ENCODE peak calls at places on chromosomes 5 and 9, in ten cellular contexts. Y is K562, M is stomach, Q is sigmoid colon, E is HepG2, L is prostate gland, I is GM12878, X is vagina, Z is breast epithelium, T is upper lobe of left lung. P is an unnamed sample.

GRCh38 chr5:169280286-169280685 is 20.7 kb downstream of the SLIT3 start:
- DNase-seq in E (no peak), Y (no peak), X (no peak), T (no peak), L (no peak), Q (no peak), Z (no peak), M (no peak), I (no peak), P (no peak)

GRCh38 chr5:74452851-74453250 is 187.7 kb downstream of the ENC1 start:
- DNase-seq in I (peak; percentile 19), Z (no peak), M (no peak), T (no peak), E (no peak), L (no peak), X (no peak), Y (no peak), Q (no peak), P (no peak)

GRCh38 chr5:337565-338130 is 16.1 kb downstream of the AHRR start:
- DNase-seq in M (no peak), Z (no peak), I (no peak), X (no peak), E (peak; percentile 45), T (no peak), L (no peak), Y (no peak), Q (no peak), P (no peak)

GRCh38 chr5:175282611-175283225 is 161.3 kb downstream of the DRD1 start:
- DNase-seq in Y (no peak), I (no peak), T (no peak), Q (no peak), E (no peak), M (no peak), Z (no peak), X (no peak), L (no peak), P (no peak)

GRCh38 chr5:81019748-81020147 is 59.6 kb downstream of the RASGRF2 start:
- DNase-seq in T (no peak), Q (no peak), L (no peak), Y (no peak), M (no peak), I (no peak), E (no peak), Z (no peak), X (no peak), P (no peak)

GRCh38 chr9:127783111-127783621 is 2.7 kb upstream of the CDK9 start:
- DNase-seq in Q (peak; percentile 77), X (no peak), L (no peak), I (peak; percentile 73), Z (no peak), T (peak; percentile 73), E (no peak), Y (no peak), M (peak; percentile 57), P (peak; percentile 90)

GRCh38 chr5:123088031-123088805 is 823 bp upstream of the PRDM6 start:
- DNase-seq in T (peak; percentile 82), Z (peak; percentile 51), Q (peak; percentile 80), M (no peak), Y (no peak), X (no peak), L (no peak), E (peak; percentile 3), I (no peak), P (peak; percentile 71)

GRCh38 chr5:145856285-145856818 is 16.5 kb downstream of the GRXCR2 start:
- DNase-seq in L (peak; percentile 19), X (no peak), Z (no peak), Y (no peak), T (peak; percentile 36), E (peak; percentile 30), M (peak; percentile 30), I (no peak), Q (peak; percentile 79), P (no peak)

GRCh38 chr5:78534148-78535009 is 114.2 kb downstream of the LHFPL2 start:
- DNase-seq in I (no peak), T (peak; percentile 67), Q (peak; percentile 74), Y (peak; percentile 30), Z (no peak), M (no peak), E (no peak), X (no peak), L (no peak), P (peak; percentile 77)

GRCh38 chr5:124948062-124948753 is 201.8 kb upstream of the ZNF608 start:
- DNase-seq in Q (no peak), Y (no peak), M (peak; percentile 32), T (no peak), X (no peak), E (no peak), L (no peak), I (no peak), Z (no peak), P (no peak)

GRCh38 chr5:178234121-178234752 is 1.6 kb upstream of the PHYKPL start:
- DNase-seq in I (no peak), Q (no peak), L (no peak), Y (no peak), Z (no peak), M (no peak), T (no peak), E (no peak), X (no peak), P (no peak)

GRCh38 chr5:6849569-6849968 is 136.3 kb downstream of the TENT4A start:
- DNase-seq in I (no peak), Q (no peak), T (no peak), E (no peak), M (no peak), L (no peak), Y (no peak), X (no peak), Z (no peak), P (no peak)

GRCh38 chr5:55051357-55051756 is 27.3 kb downstream of the GZMK start:
- DNase-seq in Z (no peak), T (no peak), Q (no peak), I (no peak), L (no peak), X (no peak), E (no peak), M (no peak), Y (no peak), P (no peak)

GRCh38 chr5:1255081-1255561 is 29.9 kb downstream of the SLC6A18 start:
- DNase-seq in L (no peak), T (peak; percentile 32), I (no peak), Y (no peak), E (no peak), Z (no peak), Q (no peak), X (no peak), M (no peak), P (no peak)

GRCh38 chr5:59385700-59386099 is 507.8 kb downstream of the PDE4D start:
- DNase-seq in E (no peak), L (no peak), X (no peak), Z (no peak), Q (no peak), I (no peak), Y (no peak), T (no peak), M (no peak), P (no peak)

GRCh38 chr5:59380350-59380951 is 513.1 kb downstream of the PDE4D start:
- DNase-seq in L (peak; percentile 34), X (no peak), M (no peak), Q (no peak), Y (no peak), E (peak; percentile 50), T (no peak), Z (no peak), I (peak; percentile 76), P (no peak)
- TF ChIP-seq CTCF in L (peak; percentile 67), X (peak; percentile 41), M (peak; percentile 61), Q (peak; percentile 37), Y (no peak), E (peak; percentile 68), T (peak; percentile 60), Z (peak; percentile 25), I (peak; percentile 53), P (peak; percentile 28)

GRCh38 chr9:91361294-91362201 is at the start of gene AUH:
- DNase-seq in L (peak; percentile 81), Z (peak; percentile 86), Y (peak; percentile 96), T (peak; percentile 98), M (peak; percentile 89), I (peak; percentile 41), E (peak; percentile 60), X (no peak), Q (peak; percentile 92), P (peak; percentile 86)
- TF ChIP-seq POLR2AphosphoS5 in L (peak; percentile 13), Z (peak; percentile 34), Y (peak; percentile 53), T (peak; percentile 68), M (no peak), I (peak; percentile 49), E (peak; percentile 69), X (peak; percentile 16), Q (peak; percentile 75), P (no peak)

DNA sequence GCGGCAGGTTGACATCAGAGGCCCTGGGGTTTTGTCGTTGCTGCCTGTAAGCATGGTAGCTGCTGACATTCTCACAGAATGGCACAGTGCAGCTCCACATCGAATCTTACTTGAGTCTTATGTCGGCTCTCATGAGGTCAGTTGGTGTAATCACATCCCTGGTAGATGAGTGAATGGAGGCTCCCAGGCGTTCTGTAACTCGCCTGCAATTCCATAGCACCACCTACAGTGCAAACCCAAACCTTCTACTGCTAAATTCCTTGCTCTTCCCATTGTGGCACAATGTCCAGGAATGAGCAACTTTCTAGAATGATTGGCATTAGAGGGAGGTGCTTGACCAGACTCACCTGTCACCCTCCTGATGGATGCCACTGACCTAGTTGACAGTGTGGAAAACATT is 578.4 kb downstream of the CCDC171 start:
- DNase-seq in E (no peak), M (no peak), L (no peak), Y (no peak), T (no peak), I (no peak), Z (no peak), Q (no peak), X (no peak), P (no peak)
- TF ChIP-seq POLR2A in E (no peak), M (no peak), L (no peak), Y (no peak), T (no peak), I (no peak), Z (no peak), Q (no peak), X (no peak), P (no peak)

GRCh38 chr9:34984049-34984448 is 5.5 kb upstream of the DNAJB5 start:
- DNase-seq in Y (no peak), L (no peak), T (no peak), E (no peak), Z (no peak), I (no peak), X (no peak), M (no peak), Q (no peak), P (no peak)

GRCh38 chr9:34987160-34988040 is 2.1 kb upstream of the DNAJB5 start:
- DNase-seq in I (no peak), E (no peak), Q (no peak), Y (no peak), M (no peak), Z (no peak), T (no peak), X (no peak), L (no peak), P (no peak)

GRCh38 chr9:34983209-34983608 is 6.3 kb upstream of the DNAJB5 start:
- DNase-seq in T (no peak), Z (no peak), Y (no peak), M (no peak), Q (no peak), X (no peak), E (no peak), L (no peak), I (peak; percentile 48), P (no peak)

GRCh38 chr9:34986541-34987047 is 3.0 kb upstream of the DNAJB5 start:
- DNase-seq in M (no peak), Q (no peak), Z (no peak), I (no peak), Y (no peak), T (no peak), X (no peak), E (no peak), L (no peak), P (no peak)

GRCh38 chr9:34985311-34985899 is 4.1 kb upstream of the DNAJB5 start:
- DNase-seq in Y (peak; percentile 34), E (peak; percentile 57), Q (no peak), L (peak; percentile 31), M (peak; percentile 62), I (no peak), Z (no peak), T (no peak), X (no peak), P (no peak)
- TF ChIP-seq CTCF in Y (peak; percentile 84), E (peak; percentile 76), Q (peak; percentile 65), L (peak; percentile 54), M (peak; percentile 68), I (peak; percentile 91), Z (peak; percentile 44), T (peak; percentile 71), X (peak; percentile 6), P (peak; percentile 67)

P was measured in suprapubic skin.